ENCODE peak calls at places on chromosomes 1 and 21, in four cellular contexts. H is tibial nerve, Q is uterus, F is body of pancreas. B is an unnamed sample. For H3K36me3, the result is how much of the 10 kb centered on the place peaks cover.

GRCh38 chr1:175866776-175867175 is 123.4 kb upstream of the TNR start:
- DNase-seq in H (no peak), Q (no peak), F (no peak), B (peak)

GRCh38 chr1:112033422-112034120 is 44.1 kb upstream of the KCND3 start:
- DNase-seq in Q (no peak), H (no peak), F (no peak), B (no peak)

GRCh38 chr21:21722736-21723135 is 724.5 kb downstream of the NCAM2 start:
- DNase-seq in F (no peak), H (no peak), Q (no peak), B (no peak)

GRCh38 chr1:159924791-159925712 is at the start of gene TAGLN2:
- DNase-seq in F (peak), Q (peak), H (peak), B (peak)

GRCh38 chr1:112637257-112638108 is 17.9 kb downstream of the CAPZA1 start:
- DNase-seq in F (no peak), H (no peak), Q (no peak), B (no peak)

GRCh38 chr1:1291611-1292441 is 11.6 kb downstream of the SCNN1D start:
- DNase-seq in F (peak), Q (peak), H (no peak), B (peak)

GRCh38 chr1:53299233-53299632 is 28.6 kb downstream of the LRP8 start:
- DNase-seq in H (no peak), Q (no peak), F (no peak), B (no peak)

GRCh38 chr1:229094476-229095311 is 176.2 kb upstream of the RAB4A start:
- DNase-seq in H (peak), F (no peak), Q (no peak), B (peak)

GRCh38 chr1:94654919-94655318 is 113.4 kb upstream of the F3 start:
- DNase-seq in H (no peak), F (no peak), Q (no peak), B (no peak)

GRCh38 chr1:164695956-164696665 is 137.1 kb downstream of the PBX1 start:
- DNase-seq in Q (no peak), F (no peak), H (no peak), B (no peak)

GRCh38 chr1:231806623-231807470 is 180.3 kb downstream of the DISC1 start:
- DNase-seq in Q (no peak), F (peak), H (peak), B (peak)

GRCh38 chr21:42155045-42155855 is 63.7 kb upstream of the ABCG1 start:
- DNase-seq in Q (no peak), H (no peak), F (no peak), B (no peak)

GRCh38 chr1:19504796-19505693 is 19.7 kb upstream of the CAPZB start:
- DNase-seq in Q (peak), F (no peak), H (no peak), B (peak)

GRCh38 chr1:109479311-109479710 is 4.4 kb upstream of the ATXN7L2 start:
- DNase-seq in F (no peak), H (no peak), Q (no peak), B (peak)

GRCh38 chr21:31804008-31804394 is 68.8 kb upstream of the HUNK start:
- DNase-seq in H (no peak), F (no peak), Q (no peak), B (no peak)

GRCh38 chr21:16243396-16243795 is 513.6 kb downstream of the USP25 start:
- DNase-seq in H (no peak), F (no peak), Q (no peak), B (no peak)

GRCh38 chr1:246001142-246001812 is 505.8 kb downstream of the SMYD3 start:
- DNase-seq in Q (no peak), F (no peak), H (no peak), B (no peak)

GRCh38 chr1:193408782-193409293 is 222.4 kb upstream of the B3GALT2 start:
- DNase-seq in F (peak), Q (peak), H (peak), B (peak)

GRCh38 chr21:39908265-39908923 is 41.2 kb downstream of the PCP4 start:
- DNase-seq in F (no peak), Q (no peak), H (no peak), B (no peak)

GRCh38 chr1:12057940-12058687 is 5.0 kb upstream of the TNFRSF8 start:
- DNase-seq in H (no peak), F (no peak), Q (no peak), B (no peak)

GRCh38 chr1:110042981-110043380 is 8.6 kb downstream of the STRIP1 start:
- DNase-seq in F (no peak), H (no peak), Q (no peak), B (no peak)

GRCh38 chr1:11535316-11535715 is 56.4 kb downstream of the DISP3 start:
- DNase-seq in H (no peak), Q (no peak), F (no peak), B (no peak)

GRCh38 chr1:64892576-64893573 is 73.5 kb downstream of the JAK1 start:
- DNase-seq in H (no peak), Q (no peak), F (no peak), B (no peak)

GRCh38 chr1:64895500-64895899 is 70.8 kb downstream of the JAK1 start:
- DNase-seq in Q (no peak), F (no peak), H (no peak), B (no peak)

GRCh38 chr1:64893921-64894320 is 72.4 kb downstream of the JAK1 start:
- DNase-seq in Q (no peak), F (no peak), H (no peak), B (no peak)

GRCh38 chr1:64896546-64896945 is 69.8 kb downstream of the JAK1 start:
- DNase-seq in F (no peak), H (no peak), Q (no peak), B (no peak)

DNA sequence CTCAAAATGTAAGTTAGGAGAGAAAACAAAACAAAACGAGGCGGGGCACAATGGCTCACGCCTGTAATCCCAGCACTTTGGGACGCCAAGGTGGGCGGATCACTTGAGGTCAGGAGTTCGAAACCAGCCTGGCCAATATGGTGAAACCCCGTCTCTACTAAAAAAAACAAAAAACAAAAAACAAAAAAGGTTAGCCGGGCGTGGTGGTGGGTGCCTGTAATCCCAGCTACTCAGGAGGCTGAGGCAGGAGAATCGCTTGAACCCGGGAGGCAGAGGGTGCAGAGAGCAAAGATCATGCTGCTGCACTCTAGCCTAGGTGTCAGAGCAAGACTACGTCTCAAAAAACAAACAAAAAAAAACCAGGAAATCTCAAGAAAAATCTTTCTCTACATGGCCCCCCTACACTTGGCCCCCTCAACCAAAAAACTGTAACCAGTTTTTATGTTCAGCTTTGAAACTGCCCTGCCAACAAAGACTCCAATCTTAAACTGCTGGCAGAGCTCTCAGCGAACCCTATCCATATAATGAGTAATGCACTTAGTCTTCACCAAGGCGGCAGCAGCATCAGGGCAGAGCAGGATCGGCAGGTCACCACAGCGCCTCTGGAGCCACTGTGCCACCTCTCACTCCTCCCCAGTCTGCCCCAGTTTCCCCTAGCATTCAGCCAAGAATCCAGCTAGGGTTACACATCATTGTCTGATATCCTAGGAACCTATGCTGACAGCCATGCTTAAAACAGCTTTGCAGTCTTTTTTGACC is 71.7 kb downstream of the JAK1 start:
- DNase-seq in H (no peak), Q (no peak), F (no peak), B (no peak)
- TF ChIP-seq POLR2A in H (no peak), Q (no peak), F (no peak), B (no peak)

DNA sequence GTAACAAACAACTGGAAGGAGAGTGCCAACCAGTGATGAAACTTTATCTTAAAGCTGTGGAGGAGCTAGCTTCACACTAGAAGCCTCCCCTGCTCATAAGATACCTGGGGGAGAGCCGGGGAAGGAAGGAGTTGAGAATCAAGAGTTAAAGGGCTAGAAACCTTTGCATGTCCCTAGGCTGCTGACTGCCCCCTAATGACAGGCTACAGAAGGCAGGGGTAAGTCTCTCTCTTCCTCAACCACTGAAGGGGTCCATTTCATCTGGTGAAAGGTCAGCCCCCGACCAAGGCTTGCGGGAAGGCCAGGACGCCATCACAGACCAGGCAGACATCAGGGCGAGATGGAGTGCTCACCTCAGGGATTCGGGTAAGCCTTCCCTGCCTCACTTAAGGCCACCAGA is 65.6 kb upstream of the GRHL3 start:
- DNase-seq in F (no peak), H (no peak), Q (no peak), B (no peak)
- TF ChIP-seq CTCF in F (no peak), H (no peak), Q (no peak), B (no peak)

DNA sequence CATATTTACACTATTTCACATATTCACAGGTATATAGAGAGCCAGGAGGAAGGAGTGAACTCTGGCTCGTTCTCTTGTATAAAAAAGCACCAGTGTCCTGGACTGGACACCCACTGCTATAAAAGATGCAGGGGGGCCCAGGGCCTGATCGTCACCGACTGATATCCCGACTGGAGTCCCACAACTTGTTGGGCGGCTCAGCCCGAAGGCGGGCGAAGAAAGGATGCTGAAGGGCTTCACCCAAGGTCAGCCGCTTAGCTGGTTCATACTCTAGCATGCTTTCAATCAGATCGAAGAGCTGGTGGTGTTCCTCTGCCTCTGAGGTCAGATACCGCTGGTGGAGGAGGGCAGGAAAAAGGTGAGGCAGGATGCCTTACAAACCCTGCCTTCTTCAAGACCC is 907 bp upstream of the SCAMP3 start:
- DNase-seq in Q (no peak), F (no peak), H (no peak), B (peak)
- H3K36me3 ChIP-seq in Q (under half), F (under half), H (under half), B (half or more)

DNA sequence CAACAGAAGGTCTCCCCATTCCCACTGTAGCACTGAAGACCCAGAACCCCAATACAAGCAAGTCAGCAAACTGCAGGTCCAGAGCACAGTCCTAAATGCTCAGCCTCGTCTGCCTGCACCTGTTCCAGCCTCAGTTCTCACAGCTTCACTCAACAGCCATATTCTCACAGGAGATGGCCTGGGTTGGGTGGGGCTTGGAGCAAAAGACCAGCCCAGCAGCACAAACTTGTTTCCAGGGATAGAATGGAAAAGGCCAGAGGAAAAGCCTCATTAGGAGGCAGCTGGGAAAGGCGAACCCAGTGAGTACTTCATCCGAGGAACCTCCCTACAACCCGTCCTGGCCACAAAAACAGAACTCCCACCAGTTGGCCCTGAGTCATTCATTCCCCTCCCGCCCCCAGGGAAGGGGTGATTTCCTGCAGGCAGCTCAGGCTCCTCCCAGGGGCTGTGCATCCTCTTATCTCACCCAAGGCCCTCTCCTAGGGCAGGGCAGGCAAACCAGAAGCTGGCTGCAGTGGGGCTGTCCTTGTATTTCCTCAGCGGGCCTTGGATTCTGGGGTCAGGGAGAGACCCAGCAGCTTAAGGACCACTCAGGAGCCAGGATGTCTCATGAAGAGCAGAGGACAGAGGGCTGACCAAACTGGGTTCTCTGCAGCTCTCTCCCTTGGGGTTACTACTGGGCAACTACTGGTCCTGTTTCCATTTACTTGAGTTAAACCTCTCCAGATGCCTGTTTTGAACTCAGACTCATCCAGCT is 7.4 kb upstream of the MPL start:
- DNase-seq in Q (peak), H (no peak), F (no peak), B (peak)
- TF ChIP-seq POLR2A in Q (no peak), H (no peak), F (no peak), B (no peak)

GRCh38 chr1:3697104-3697503 is 44.8 kb downstream of the TP73 start:
- DNase-seq in Q (no peak), F (no peak), H (no peak), B (no peak)

GRCh38 chr1:3693321-3693720 is 41.0 kb downstream of the TP73 start:
- DNase-seq in F (no peak), Q (no peak), H (no peak), B (no peak)

GRCh38 chr1:3696689-3697088 is 44.4 kb downstream of the TP73 start:
- DNase-seq in H (no peak), Q (no peak), F (no peak), B (no peak)

GRCh38 chr1:3697810-3698209 is 45.5 kb downstream of the TP73 start:
- DNase-seq in H (no peak), F (no peak), Q (no peak), B (no peak)

GRCh38 chr1:3695326-3696217 is 43.3 kb downstream of the TP73 start:
- DNase-seq in Q (no peak), F (peak), H (no peak), B (no peak)
- TF ChIP-seq CTCF in Q (peak), F (peak), H (peak), B (peak)

GRCh38 chr1:212879947-212880690 is 22.0 kb downstream of the FLVCR1 start:
- DNase-seq in F (no peak), Q (no peak), H (no peak), B (no peak)
- H3K36me3 ChIP-seq in F (under half), Q (under half), H (under half), B (under half)

GRCh38 chr1:3379934-3380333 is 74.5 kb upstream of the ARHGEF16 start:
- DNase-seq in F (no peak), Q (no peak), H (no peak), B (no peak)
- TF ChIP-seq POLR2A in F (no peak), Q (no peak), H (no peak), B (no peak)

GRCh38 chr1:204152310-204153044 is 633 bp upstream of the ETNK2 start:
- DNase-seq in F (no peak), Q (peak), H (no peak), B (no peak)
- TF ChIP-seq CTCF in F (no peak), Q (no peak), H (no peak), B (no peak)

B was measured in sigmoid colon.